ENCODE peak calls at places on chromosomes 2 and 18, in seven cellular contexts. G is upper lobe of right lung; V is NCI-H774; N is NCI-H1092; X is stimulated activated CD4-positive, alpha-beta T cell treated with anti-CD3 and anti-CD28 coated beads, Interleukin-4, amount 100 ng/mL, for 4 hours; Z is tibial nerve; E is hepatic stellate cell. F is an unnamed sample.

GRCh38 chr2:233440314-233440713 is 86.0 kb downstream of the DGKD start:
- DNase-seq in G (peak; percentile 57), Z (no peak), V (no peak), N (no peak), E (no peak), X (no peak), F (peak; percentile 39)

GRCh38 chr2:98839292-98839691 is 96.7 kb downstream of the CRACDL start:
- DNase-seq in V (no peak), E (no peak), Z (no peak), N (no peak), X (no peak), G (no peak), F (no peak)

GRCh38 chr18:22521026-22521707 is 103.5 kb upstream of the CTAGE1 start:
- DNase-seq in Z (no peak), N (no peak), E (no peak), V (no peak), X (no peak), G (no peak), F (no peak)

GRCh38 chr18:36451454-36452251 is 154.1 kb downstream of the FHOD3 start:
- DNase-seq in E (no peak), N (no peak), X (no peak), G (no peak), Z (no peak), V (no peak), F (no peak)

GRCh38 chr2:181891966-181892794 is 650 bp downstream of the ITPRID2 start:
- DNase-seq in X (peak; percentile 47), Z (peak; percentile 38), G (peak; percentile 92), V (peak; percentile 35), N (peak; percentile 20), E (peak; percentile 49), F (peak; percentile 88)

GRCh38 chr18:70417847-70418246 is 129.0 kb downstream of the SOCS6 start:
- DNase-seq in E (no peak), G (no peak), N (peak; percentile 41), X (no peak), V (no peak), Z (no peak), F (no peak)

GRCh38 chr18:65439184-65439583 is 311.6 kb upstream of the CDH7 start:
- DNase-seq in V (no peak), X (no peak), E (no peak), N (no peak), Z (no peak), G (no peak), F (no peak)

GRCh38 chr18:73461038-73461779 is 593.4 kb upstream of the NETO1 start:
- DNase-seq in Z (no peak), X (no peak), V (no peak), G (no peak), N (no peak), E (no peak), F (no peak)

GRCh38 chr2:230944123-230944653 is 19.1 kb upstream of the GPR55 start:
- DNase-seq in V (no peak), N (no peak), E (no peak), Z (no peak), X (no peak), G (no peak), F (no peak)

GRCh38 chr2:172724724-172725123 is 10.9 kb upstream of the RAPGEF4 start:
- DNase-seq in Z (no peak), X (no peak), G (no peak), V (no peak), N (no peak), E (no peak), F (no peak)

GRCh38 chr2:121062493-121062892 is 222.5 kb downstream of the TFCP2L1 start:
- DNase-seq in E (no peak), Z (no peak), V (no peak), G (no peak), N (no peak), X (no peak), F (no peak)

F was measured in suprapubic skin.